ENCODE peak calls at places on chromosome 13, in five cellular contexts. One of them, this sample, is unnamed.

GRCh38 chr13:27125357-27126282 is 46.0 kb downstream of the USP12 start:
- DNase-seq in sigmoid colon: no peak
- DNase-seq in prostate gland: no peak
- DNase-seq in stomach: no peak
- DNase-seq in transverse colon: no peak
- DNase-seq in this sample: no peak

GRCh38 chr13:51959773-51960172 is 51.5 kb downstream of the ATP7B start:
- DNase-seq in transverse colon: peak; percentile 81
- DNase-seq in prostate gland: no peak
- DNase-seq in stomach: no peak
- DNase-seq in sigmoid colon: no peak
- DNase-seq in this sample: no peak

GRCh38 chr13:44715287-44716224 is 139.4 kb upstream of the TSC22D1 start:
- DNase-seq in sigmoid colon: no peak
- DNase-seq in stomach: no peak
- DNase-seq in transverse colon: no peak
- DNase-seq in prostate gland: peak; percentile 44
- DNase-seq in this sample: no peak

GRCh38 chr13:19772306-19772705 is 10.4 kb downstream of the PSPC1 start:
- DNase-seq in sigmoid colon: no peak
- DNase-seq in transverse colon: no peak
- DNase-seq in stomach: no peak
- DNase-seq in prostate gland: no peak
- DNase-seq in this sample: no peak

GRCh38 chr13:81540777-81541176 is 1199.9 kb upstream of the SPRY2 start:
- DNase-seq in sigmoid colon: no peak
- DNase-seq in transverse colon: no peak
- DNase-seq in stomach: no peak
- DNase-seq in prostate gland: no peak
- DNase-seq in this sample: no peak

GRCh38 chr13:50080158-50080855 is 65.1 kb downstream of the KCNRG start:
- DNase-seq in prostate gland: peak; percentile 15
- DNase-seq in sigmoid colon: peak; percentile 70
- DNase-seq in stomach: no peak
- DNase-seq in transverse colon: peak; percentile 30
- DNase-seq in this sample: peak; percentile 63

GRCh38 chr13:50404769-50405168 is 389.5 kb downstream of the KCNRG start:
- DNase-seq in prostate gland: no peak
- DNase-seq in sigmoid colon: no peak
- DNase-seq in transverse colon: no peak
- DNase-seq in stomach: no peak
- DNase-seq in this sample: no peak

GRCh38 chr13:65264066-65264465 is 1966.1 kb downstream of the PCDH9 start:
- DNase-seq in prostate gland: no peak
- DNase-seq in transverse colon: no peak
- DNase-seq in stomach: no peak
- DNase-seq in sigmoid colon: no peak
- DNase-seq in this sample: no peak

GRCh38 chr13:93549326-93549855 is 322.8 kb downstream of the GPC6 start:
- DNase-seq in sigmoid colon: no peak
- DNase-seq in transverse colon: no peak
- DNase-seq in prostate gland: no peak
- DNase-seq in stomach: no peak
- DNase-seq in this sample: no peak

GRCh38 chr13:111488466-111489132 is 168.2 kb downstream of the TEX29 start:
- DNase-seq in sigmoid colon: no peak
- DNase-seq in transverse colon: no peak
- DNase-seq in prostate gland: no peak
- DNase-seq in stomach: no peak
- DNase-seq in this sample: no peak

GRCh38 chr13:86881390-86881789 is 789.8 kb upstream of the SLITRK5 start:
- DNase-seq in prostate gland: no peak
- DNase-seq in stomach: no peak
- DNase-seq in transverse colon: no peak
- DNase-seq in sigmoid colon: no peak
- DNase-seq in this sample: no peak

GRCh38 chr13:79966502-79966901 is 374.4 kb downstream of the SPRY2 start:
- DNase-seq in stomach: no peak
- DNase-seq in prostate gland: no peak
- DNase-seq in transverse colon: no peak
- DNase-seq in sigmoid colon: no peak
- DNase-seq in this sample: no peak

GRCh38 chr13:27556109-27556508 is 64.2 kb downstream of the LNX2 start:
- DNase-seq in prostate gland: no peak
- DNase-seq in sigmoid colon: peak; percentile 66
- DNase-seq in stomach: no peak
- DNase-seq in transverse colon: no peak
- DNase-seq in this sample: peak; percentile 93

GRCh38 chr13:85833938-85834337 is 34.7 kb upstream of the SLITRK6 start:
- DNase-seq in sigmoid colon: no peak
- DNase-seq in stomach: no peak
- DNase-seq in transverse colon: no peak
- DNase-seq in prostate gland: no peak
- DNase-seq in this sample: no peak

GRCh38 chr13:109439813-109440212 is 346.6 kb downstream of the IRS2 start:
- DNase-seq in sigmoid colon: no peak
- DNase-seq in transverse colon: no peak
- DNase-seq in prostate gland: no peak
- DNase-seq in stomach: no peak
- DNase-seq in this sample: no peak

GRCh38 chr13:28495586-28496564 is 947 bp upstream of the FLT1 start:
- DNase-seq in prostate gland: no peak
- DNase-seq in transverse colon: no peak
- DNase-seq in stomach: no peak
- DNase-seq in sigmoid colon: no peak
- DNase-seq in this sample: peak; percentile 41

GRCh38 chr13:30395192-30396158 is 26.8 kb upstream of the UBE2L5 start:
- DNase-seq in transverse colon: peak; percentile 96
- DNase-seq in sigmoid colon: peak; percentile 99
- DNase-seq in stomach: peak; percentile 97
- DNase-seq in prostate gland: peak; percentile 99
- DNase-seq in this sample: peak; percentile 89

GRCh38 chr13:112637017-112637801 is 49.3 kb upstream of the TUBGCP3 start:
- DNase-seq in prostate gland: no peak
- DNase-seq in transverse colon: no peak
- DNase-seq in stomach: no peak
- DNase-seq in sigmoid colon: no peak
- DNase-seq in this sample: no peak

GRCh38 chr13:77325371-77325941 is 1.4 kb downstream of the MYCBP2 start:
- DNase-seq in prostate gland: no peak
- DNase-seq in stomach: no peak
- DNase-seq in transverse colon: no peak
- DNase-seq in sigmoid colon: no peak
- DNase-seq in this sample: peak; percentile 51

GRCh38 chr13:33787051-33787591 is 30.8 kb upstream of the RFC3 start:
- DNase-seq in stomach: no peak
- DNase-seq in transverse colon: no peak
- DNase-seq in prostate gland: no peak
- DNase-seq in sigmoid colon: no peak
- DNase-seq in this sample: no peak

GRCh38 chr13:19382111-19382510 is 179.2 kb downstream of the TPTE2 start:
- DNase-seq in sigmoid colon: no peak
- DNase-seq in prostate gland: no peak
- DNase-seq in stomach: no peak
- DNase-seq in transverse colon: no peak
- DNase-seq in this sample: no peak

GRCh38 chr13:96967248-96967745 is 27.0 kb downstream of the OXGR1 start:
- DNase-seq in prostate gland: no peak
- DNase-seq in transverse colon: no peak
- DNase-seq in stomach: no peak
- DNase-seq in sigmoid colon: no peak
- DNase-seq in this sample: no peak

GRCh38 chr13:99314640-99315176 is 7.5 kb upstream of the GPR183 start:
- DNase-seq in transverse colon: no peak
- DNase-seq in sigmoid colon: no peak
- DNase-seq in prostate gland: no peak
- DNase-seq in stomach: no peak
- DNase-seq in this sample: peak; percentile 93

GRCh38 chr13:109955598-109955997 is 169.2 kb upstream of the IRS2 start:
- DNase-seq in transverse colon: no peak
- DNase-seq in sigmoid colon: no peak
- DNase-seq in prostate gland: no peak
- DNase-seq in stomach: no peak
- DNase-seq in this sample: no peak

GRCh38 chr13:111385182-111385857 is 64.9 kb downstream of the TEX29 start:
- DNase-seq in sigmoid colon: no peak
- DNase-seq in prostate gland: no peak
- DNase-seq in stomach: peak; percentile 10
- DNase-seq in transverse colon: no peak
- DNase-seq in this sample: no peak

GRCh38 chr13:52851153-52851962 is 2.9 kb upstream of the PCDH8 start:
- DNase-seq in transverse colon: peak; percentile 40
- DNase-seq in prostate gland: no peak
- DNase-seq in sigmoid colon: no peak
- DNase-seq in stomach: peak; percentile 32
- DNase-seq in this sample: no peak

GRCh38 chr13:30763786-30764440 is 28.6 kb downstream of the ALOX5AP start:
- DNase-seq in stomach: no peak
- DNase-seq in sigmoid colon: no peak
- DNase-seq in prostate gland: no peak
- DNase-seq in transverse colon: no peak
- DNase-seq in this sample: peak; percentile 26

GRCh38 chr13:59094149-59094548 is 1069.6 kb downstream of the DIAPH3 start:
- DNase-seq in prostate gland: no peak
- DNase-seq in transverse colon: no peak
- DNase-seq in stomach: no peak
- DNase-seq in sigmoid colon: no peak
- DNase-seq in this sample: peak; percentile 61

GRCh38 chr13:71866173-71867091 is 572 bp downstream of the DACH1 start:
- DNase-seq in prostate gland: peak; percentile 27
- DNase-seq in stomach: peak; percentile 31
- DNase-seq in transverse colon: peak; percentile 24
- DNase-seq in sigmoid colon: no peak
- DNase-seq in this sample: peak; percentile 51

GRCh38 chr13:50529154-50529882 is 314.2 kb downstream of the DLEU7 start:
- DNase-seq in prostate gland: peak; percentile 76
- DNase-seq in stomach: peak; percentile 87
- DNase-seq in transverse colon: peak; percentile 84
- DNase-seq in sigmoid colon: peak; percentile 89
- DNase-seq in this sample: peak; percentile 81

GRCh38 chr13:100662470-100663211 is 12.0 kb downstream of the TMTC4 start:
- DNase-seq in transverse colon: no peak
- DNase-seq in prostate gland: no peak
- DNase-seq in sigmoid colon: no peak
- DNase-seq in stomach: no peak
- DNase-seq in this sample: no peak

GRCh38 chr13:87498681-87499080 is 172.5 kb upstream of the SLITRK5 start:
- DNase-seq in transverse colon: no peak
- DNase-seq in prostate gland: no peak
- DNase-seq in sigmoid colon: no peak
- DNase-seq in stomach: no peak
- DNase-seq in this sample: no peak

DNA sequence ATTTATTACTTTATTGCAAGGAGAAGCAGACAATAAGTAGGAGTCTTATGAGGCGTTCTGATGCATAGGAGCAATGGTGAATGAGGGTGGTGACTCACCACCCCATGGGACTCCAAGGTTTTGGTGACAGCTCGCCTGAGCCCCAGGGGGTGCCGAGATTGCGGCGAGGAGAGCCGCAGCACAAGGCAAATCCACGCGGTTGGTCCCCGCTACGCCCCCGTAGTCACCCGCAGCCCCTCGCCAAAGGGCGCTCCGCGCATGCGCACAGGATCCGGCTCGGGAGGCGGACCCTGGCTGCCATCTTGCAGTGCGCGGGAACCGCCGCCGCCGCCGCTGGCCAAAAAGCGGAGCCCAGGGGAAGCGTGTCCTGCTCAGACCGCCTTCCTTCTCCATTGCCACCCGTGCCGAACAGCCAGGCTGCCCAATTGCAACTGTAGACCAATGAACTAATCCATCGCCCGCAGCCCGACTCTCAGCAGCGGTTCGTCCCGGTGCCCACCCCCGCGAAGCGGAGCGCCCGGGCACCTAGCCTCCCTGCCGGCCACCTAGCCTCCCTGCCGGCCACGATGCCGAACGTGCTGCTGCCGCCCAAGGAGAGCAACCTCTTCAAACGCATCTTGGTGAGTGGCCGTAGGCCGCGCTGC is at the start of gene NAA16:
- DNase-seq in sigmoid colon: peak; percentile 95
- DNase-seq in transverse colon: peak; percentile 89
- DNase-seq in stomach: peak; percentile 88
- DNase-seq in prostate gland: peak; percentile 73
- DNase-seq in this sample: peak; percentile 93
- TF ChIP-seq POLR2AphosphoS5 in sigmoid colon: peak; percentile 91
- TF ChIP-seq POLR2AphosphoS5 in transverse colon: peak; percentile 81
- TF ChIP-seq POLR2AphosphoS5 in stomach: peak; percentile 85
- TF ChIP-seq POLR2AphosphoS5 in prostate gland: peak; percentile 90
- TF ChIP-seq POLR2AphosphoS5 in this sample: peak; percentile 73

GRCh38 chr13:36212789-36213188 is 1.6 kb downstream of the SOHLH2 start:
- DNase-seq in sigmoid colon: no peak
- DNase-seq in transverse colon: no peak
- DNase-seq in stomach: no peak
- DNase-seq in prostate gland: no peak
- DNase-seq in this sample: no peak
- TF ChIP-seq POLR2AphosphoS5 in sigmoid colon: no peak
- TF ChIP-seq POLR2AphosphoS5 in transverse colon: no peak
- TF ChIP-seq POLR2AphosphoS5 in stomach: no peak
- TF ChIP-seq POLR2AphosphoS5 in prostate gland: no peak
- TF ChIP-seq POLR2AphosphoS5 in this sample: no peak

GRCh38 chr13:107721436-107721835 is 493.9 kb downstream of the LIG4 start:
- DNase-seq in sigmoid colon: no peak
- DNase-seq in transverse colon: no peak
- DNase-seq in stomach: no peak
- DNase-seq in prostate gland: no peak
- DNase-seq in this sample: no peak
- TF ChIP-seq POLR2AphosphoS5 in sigmoid colon: no peak
- TF ChIP-seq POLR2AphosphoS5 in transverse colon: no peak
- TF ChIP-seq POLR2AphosphoS5 in stomach: no peak
- TF ChIP-seq POLR2AphosphoS5 in prostate gland: no peak
- TF ChIP-seq POLR2AphosphoS5 in this sample: no peak

GRCh38 chr13:90686438-90686837 is 661.0 kb upstream of the MIR17HG start:
- DNase-seq in transverse colon: no peak
- DNase-seq in stomach: no peak
- DNase-seq in sigmoid colon: no peak
- DNase-seq in prostate gland: no peak
- DNase-seq in this sample: no peak
- TF ChIP-seq POLR2AphosphoS5 in transverse colon: no peak
- TF ChIP-seq POLR2AphosphoS5 in stomach: no peak
- TF ChIP-seq POLR2AphosphoS5 in sigmoid colon: no peak
- TF ChIP-seq POLR2AphosphoS5 in prostate gland: no peak
- TF ChIP-seq POLR2AphosphoS5 in this sample: no peak

This sample was measured in endothelial cell of umbilical vein.